ENCODE peak calls at places on chromosome 17, in eight cellular contexts. L, K, Z, W, T, V, E and P are unnamed samples.
A peak's percentile ranks its signal among the peaks of the same experiment; 100 is the strongest.

GRCh38 chr17:71502443-71502842 is 618.4 kb upstream of the SOX9 start:
- DNase-seq in L (no peak), K (no peak), Z (no peak), W (peak; percentile 67), T (no peak), V (no peak), E (no peak), P (no peak)

GRCh38 chr17:57911834-57912673 is 43.2 kb downstream of the CUEDC1 start:
- DNase-seq in L (peak; percentile 87), K (no peak), Z (peak; percentile 77), W (peak; percentile 77), T (no peak), V (no peak), E (no peak), P (peak; percentile 89)

GRCh38 chr17:65553009-65553645 is 8.3 kb downstream of the AXIN2 start:
- DNase-seq in L (no peak), K (no peak), Z (peak; percentile 47), W (peak; percentile 91), T (peak; percentile 74), V (no peak), E (no peak), P (no peak)

GRCh38 chr17:19538095-19539039 is 4.7 kb downstream of the SLC47A1 start:
- DNase-seq in L (no peak), K (no peak), Z (no peak), W (no peak), T (no peak), V (no peak), E (no peak), P (no peak)

GRCh38 chr17:61407211-61407911 is 7.7 kb downstream of the TBX2 start:
- DNase-seq in L (no peak), K (no peak), Z (no peak), W (no peak), T (peak; percentile 31), V (no peak), E (peak; percentile 8), P (peak; percentile 19)

GRCh38 chr17:80738406-80738805 is 193.8 kb downstream of the RPTOR start:
- DNase-seq in L (no peak), K (no peak), Z (no peak), W (no peak), T (no peak), V (no peak), E (no peak), P (no peak)

GRCh38 chr17:55496094-55496881 is 15.0 kb downstream of the SMIM36 start:
- DNase-seq in L (no peak), K (no peak), Z (no peak), W (peak; percentile 56), T (peak; percentile 67), V (no peak), E (no peak), P (no peak)

GRCh38 chr17:19646788-19647696 is 1.5 kb upstream of the ALDH3A2 start:
- DNase-seq in L (no peak), K (no peak), Z (no peak), W (peak; percentile 13), T (no peak), V (no peak), E (no peak), P (no peak)

GRCh38 chr17:81681672-81682071 is 1.9 kb downstream of the ARL16 start:
- DNase-seq in L (no peak), K (no peak), Z (no peak), W (peak; percentile 6), T (no peak), V (no peak), E (no peak), P (no peak)

GRCh38 chr17:66850692-66851091 is 15.8 kb downstream of the CACNG5 start:
- DNase-seq in L (no peak), K (no peak), Z (no peak), W (no peak), T (no peak), V (no peak), E (no peak), P (no peak)

GRCh38 chr17:50056961-50057330 is 1.0 kb downstream of the ITGA3 start:
- DNase-seq in L (no peak), K (no peak), Z (no peak), W (peak; percentile 68), T (peak; percentile 64), V (no peak), E (peak; percentile 41), P (no peak)

GRCh38 chr17:15233022-15233805 is 31.9 kb downstream of the PMP22 start:
- DNase-seq in L (no peak), K (no peak), Z (peak; percentile 31), W (peak; percentile 50), T (peak; percentile 75), V (no peak), E (peak; percentile 27), P (no peak)

GRCh38 chr17:42784361-42784760 is 4.0 kb downstream of the WNK4 start:
- DNase-seq in L (no peak), K (no peak), Z (no peak), W (no peak), T (no peak), V (no peak), E (no peak), P (no peak)

GRCh38 chr17:28716740-28717577 is 709 bp downstream of the RAB34 start:
- DNase-seq in L (no peak), K (no peak), Z (no peak), W (peak; percentile 48), T (peak; percentile 19), V (no peak), E (peak; percentile 55), P (no peak)

GRCh38 chr17:77498056-77498785 is 357.5 kb downstream of the SEC14L1 start:
- DNase-seq in L (no peak), K (no peak), Z (no peak), W (no peak), T (no peak), V (no peak), E (no peak), P (no peak)

GRCh38 chr17:74986206-74986576 is 1.2 kb upstream of the CDR2L start:
- DNase-seq in L (no peak), K (no peak), Z (no peak), W (no peak), T (no peak), V (no peak), E (no peak), P (no peak)

GRCh38 chr17:74990581-74991105 is 3.2 kb downstream of the CDR2L start:
- DNase-seq in L (no peak), K (no peak), Z (no peak), W (no peak), T (no peak), V (no peak), E (no peak), P (no peak)

GRCh38 chr17:74987418-74987908 is at the start of gene CDR2L:
- DNase-seq in L (peak; percentile 97), K (peak; percentile 89), Z (no peak), W (peak; percentile 90), T (peak; percentile 89), V (peak; percentile 80), E (peak; percentile 98), P (peak; percentile 98)

GRCh38 chr17:74992223-74992622 is 4.8 kb downstream of the CDR2L start:
- DNase-seq in L (no peak), K (no peak), Z (no peak), W (no peak), T (no peak), V (no peak), E (no peak), P (no peak)

DNA sequence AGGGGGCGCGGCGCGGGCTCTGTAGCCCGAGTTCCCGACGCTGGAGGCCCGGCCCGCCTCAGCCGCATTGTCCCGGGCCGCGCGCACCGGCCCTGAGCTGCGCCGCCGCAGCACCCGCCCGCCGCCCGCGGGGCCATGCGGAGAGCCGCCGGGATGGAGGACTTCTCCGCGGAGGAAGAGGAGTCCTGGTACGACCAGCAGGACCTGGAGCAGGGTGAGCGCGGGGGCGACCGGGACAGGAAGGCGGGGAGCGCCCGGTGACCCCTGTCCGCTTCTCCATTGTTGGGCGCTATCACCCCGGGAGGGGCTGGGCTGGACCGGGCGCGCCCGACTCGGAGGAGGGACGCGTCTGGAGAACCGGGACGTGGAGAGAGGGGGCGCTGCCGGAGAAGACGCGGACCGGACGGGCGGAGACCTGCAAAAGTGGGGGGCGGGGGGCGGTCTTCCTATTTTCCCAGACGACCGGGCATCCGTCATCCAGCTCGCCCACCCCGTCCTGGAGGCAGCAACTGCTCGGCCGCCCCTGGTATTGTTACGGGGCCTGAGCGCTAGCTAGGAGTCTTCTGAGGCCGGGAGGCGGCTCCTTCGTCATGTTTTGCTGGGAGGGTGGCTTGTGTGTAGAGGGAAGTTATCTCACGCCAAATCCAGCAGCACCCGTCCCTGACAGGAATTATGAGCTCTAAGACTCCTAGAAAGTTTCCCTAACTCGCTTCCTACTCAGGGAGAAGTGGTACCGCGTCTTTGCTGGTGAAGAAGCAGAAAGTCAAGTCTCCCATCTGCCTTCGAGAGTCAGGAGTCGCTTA is 678 bp downstream of the CDR2L start:
- DNase-seq in L (peak; percentile 71), K (no peak), Z (no peak), W (peak; percentile 85), T (peak; percentile 76), V (peak; percentile 66), E (peak; percentile 78), P (peak; percentile 89)
- TF ChIP-seq CTCF in L (no peak), K (no peak), Z (no peak), W (peak; percentile 30), T (peak; percentile 42), V (peak; percentile 59), E (no peak), P (peak; percentile 54)

DNA sequence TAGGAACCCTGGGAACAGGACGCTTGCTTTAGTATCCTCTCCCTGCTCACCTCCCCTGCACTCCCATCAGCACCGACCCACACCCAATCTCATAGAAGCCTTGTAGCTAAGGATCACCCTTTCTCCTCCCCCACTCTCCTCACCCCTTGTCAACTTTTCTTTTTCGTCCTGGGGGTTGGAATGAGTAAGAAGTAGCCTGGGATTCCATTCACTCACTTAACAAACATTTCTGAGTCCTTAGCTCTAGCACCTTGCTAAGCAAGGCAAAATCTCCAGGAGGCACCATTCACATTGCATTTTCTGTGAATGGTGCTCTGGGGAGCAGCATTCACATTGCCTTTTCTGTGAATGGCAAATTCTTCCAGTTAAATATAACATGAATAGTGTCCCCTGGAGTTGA is 1.1 kb upstream of the PGAP3 start:
- DNase-seq in L (no peak), K (no peak), Z (no peak), W (no peak), T (no peak), V (no peak), E (no peak), P (no peak)
- TF ChIP-seq CTCF in L (no peak), K (no peak), Z (no peak), W (no peak), T (no peak), V (no peak), E (no peak), P (no peak)

GRCh38 chr17:6420173-6420641 is 14.7 kb downstream of the AIPL1 start:
- DNase-seq in L (no peak), K (no peak), Z (no peak), W (peak; percentile 5), T (peak; percentile 1), V (no peak), E (peak; percentile 74), P (no peak)
- TF ChIP-seq CTCF in L (no peak), K (no peak), Z (peak; percentile 39), W (peak; percentile 32), T (peak; percentile 42), V (peak; percentile 37), E (no peak), P (peak; percentile 19)

DNA sequence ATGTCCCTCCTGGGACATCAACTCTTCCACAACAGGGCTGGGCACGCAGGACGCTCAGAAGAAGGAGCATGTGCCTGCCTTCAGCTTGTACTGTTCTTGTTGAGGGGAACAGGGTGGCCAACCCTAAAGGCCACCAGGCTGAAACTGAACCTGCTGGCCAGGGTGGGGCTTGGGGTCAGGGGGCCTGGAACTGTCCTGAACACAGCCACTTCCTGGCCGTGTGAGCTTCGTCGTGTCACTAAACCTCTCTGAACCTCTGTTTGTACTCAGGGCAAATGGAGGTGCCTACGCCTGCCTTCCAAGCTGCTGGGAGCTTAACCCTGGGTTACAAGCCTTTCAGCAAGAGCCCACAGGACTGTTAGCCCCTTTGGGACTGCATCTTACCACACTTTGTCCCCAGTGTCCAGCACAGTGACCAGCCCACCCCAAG is 6.7 kb downstream of the ARHGAP27 start:
- DNase-seq in L (no peak), K (no peak), Z (no peak), W (no peak), T (no peak), V (no peak), E (no peak), P (no peak)
- TF ChIP-seq CTCF in L (no peak), K (no peak), Z (no peak), W (no peak), T (no peak), V (no peak), E (peak; percentile 5), P (no peak)